ENCODE peak calls at places on chromosomes 5 and 9, in four cellular contexts. One of them, this sample, is unnamed.
A peak's percentile ranks its signal among the peaks of the same experiment; 100 is the strongest.

GRCh38 chr9:97802276-97802675 is 50.8 kb upstream of the FOXE1 start:
- DNase-seq in activated naive CD4-positive, alpha-beta T cell treated with Interleukin-2 at 50 U/mL for 16 hours: no peak
- DNase-seq in right lobe of liver: no peak
- DNase-seq in 8988T: peak; percentile 87
- DNase-seq in this sample: no peak

GRCh38 chr5:72130342-72130741 is 23.1 kb downstream of the MAP1B start:
- DNase-seq in 8988T: no peak
- DNase-seq in right lobe of liver: no peak
- DNase-seq in activated naive CD4-positive, alpha-beta T cell treated with Interleukin-2 at 50 U/mL for 16 hours: no peak
- DNase-seq in this sample: no peak

GRCh38 chr5:143644751-143645150 is 167.2 kb upstream of the HMHB1 start:
- DNase-seq in activated naive CD4-positive, alpha-beta T cell treated with Interleukin-2 at 50 U/mL for 16 hours: no peak
- DNase-seq in 8988T: no peak
- DNase-seq in right lobe of liver: no peak
- DNase-seq in this sample: no peak

GRCh38 chr9:28735943-28736342 is 1162.7 kb upstream of the C9orf72 start:
- DNase-seq in activated naive CD4-positive, alpha-beta T cell treated with Interleukin-2 at 50 U/mL for 16 hours: no peak
- DNase-seq in right lobe of liver: no peak
- DNase-seq in 8988T: no peak
- DNase-seq in this sample: no peak

GRCh38 chr9:76608562-76609254 is 149.7 kb downstream of the GCNT1 start:
- DNase-seq in right lobe of liver: no peak
- DNase-seq in 8988T: no peak
- DNase-seq in activated naive CD4-positive, alpha-beta T cell treated with Interleukin-2 at 50 U/mL for 16 hours: no peak
- DNase-seq in this sample: no peak

GRCh38 chr9:117074782-117075510 is 339.9 kb downstream of the ASTN2 start:
- DNase-seq in right lobe of liver: no peak
- DNase-seq in activated naive CD4-positive, alpha-beta T cell treated with Interleukin-2 at 50 U/mL for 16 hours: no peak
- DNase-seq in 8988T: no peak
- DNase-seq in this sample: no peak

GRCh38 chr5:177483994-177484901 is 10.8 kb upstream of the DBN1 start:
- DNase-seq in right lobe of liver: no peak
- DNase-seq in activated naive CD4-positive, alpha-beta T cell treated with Interleukin-2 at 50 U/mL for 16 hours: no peak
- DNase-seq in 8988T: no peak
- DNase-seq in this sample: no peak

GRCh38 chr5:25056846-25057245 is 412.1 kb upstream of the CDH10 start:
- DNase-seq in right lobe of liver: no peak
- DNase-seq in activated naive CD4-positive, alpha-beta T cell treated with Interleukin-2 at 50 U/mL for 16 hours: no peak
- DNase-seq in 8988T: no peak
- DNase-seq in this sample: no peak

GRCh38 chr9:114138537-114138936 is 16.8 kb upstream of the COL27A1 start:
- DNase-seq in activated naive CD4-positive, alpha-beta T cell treated with Interleukin-2 at 50 U/mL for 16 hours: no peak
- DNase-seq in right lobe of liver: no peak
- DNase-seq in 8988T: no peak
- DNase-seq in this sample: no peak